ENCODE peak calls at places on chromosomes 3 and 15, in six cellular contexts. T is A549, X is K562, J is endothelial cell of umbilical vein, S is GM12878, W is HepG2. V is an unnamed sample.

GRCh38 chr15:70375006-70375409 is 277.3 kb upstream of the TLE3 start:
- DNase-seq in X (no peak), S (no peak), W (no peak), T (peak; percentile 80), J (no peak), V (peak; percentile 70)

GRCh38 chr3:98741121-98741716 is 21.9 kb upstream of the ST3GAL6 start:
- DNase-seq in J (peak; percentile 72), T (no peak), W (peak; percentile 27), S (no peak), X (no peak), V (no peak)

GRCh38 chr3:142888099-142888483 is 792 bp downstream of the PCOLCE2 start:
- DNase-seq in W (no peak), J (peak; percentile 3), X (no peak), S (no peak), T (peak; percentile 93), V (peak; percentile 64)

GRCh38 chr15:72033285-72033684 is 84.7 kb downstream of the MYO9A start:
- DNase-seq in S (no peak), T (no peak), J (no peak), W (no peak), X (no peak), V (no peak)

GRCh38 chr15:51310064-51310463 is 28.3 kb downstream of the CYP19A1 start:
- DNase-seq in T (no peak), J (no peak), S (no peak), W (no peak), X (no peak), V (no peak)

GRCh38 chr3:103977417-103977816 is 1389.3 kb upstream of the ALCAM start:
- DNase-seq in X (no peak), S (no peak), J (no peak), W (peak; percentile 42), T (no peak), V (no peak)

GRCh38 chr15:74228723-74229081 is 7.4 kb upstream of the CCDC33 start:
- DNase-seq in X (no peak), T (no peak), J (no peak), W (no peak), S (no peak), V (no peak)

GRCh38 chr15:41877631-41878354 is 16.1 kb downstream of the SPTBN5 start:
- DNase-seq in T (no peak), J (no peak), W (no peak), X (peak; percentile 68), S (no peak), V (no peak)

GRCh38 chr3:181630873-181631272 is 80.9 kb upstream of the SOX2 start:
- DNase-seq in T (no peak), J (peak; percentile 58), X (no peak), S (no peak), W (no peak), V (no peak)

GRCh38 chr3:189394599-189395121 is 222.9 kb downstream of the TPRG1 start:
- DNase-seq in J (no peak), T (no peak), W (no peak), X (no peak), S (peak; percentile 64), V (no peak)

GRCh38 chr15:38005949-38006800 is 71.7 kb downstream of the TMCO5A start:
- DNase-seq in S (no peak), X (no peak), J (no peak), T (no peak), W (no peak), V (no peak)

GRCh38 chr15:40582726-40583246 is 11.3 kb upstream of the KNL1 start:
- DNase-seq in W (peak; percentile 99), J (peak; percentile 10), T (peak; percentile 43), S (no peak), X (peak; percentile 32), V (peak; percentile 88)

GRCh38 chr3:59143447-59143846 is 93.6 kb upstream of the CFAP20DC start:
- DNase-seq in S (no peak), T (no peak), X (no peak), W (no peak), J (no peak), V (no peak)

GRCh38 chr3:190382082-190382481 is 5.9 kb upstream of the CLDN16 start:
- DNase-seq in W (no peak), S (no peak), T (no peak), X (no peak), J (no peak), V (no peak)

GRCh38 chr3:21540265-21540664 is 210.7 kb downstream of the ZNF385D start:
- DNase-seq in W (no peak), J (no peak), S (no peak), T (no peak), X (no peak), V (no peak)

GRCh38 chr3:14378415-14378814 is 24.0 kb upstream of the SLC6A6 start:
- DNase-seq in J (no peak), S (no peak), T (no peak), W (no peak), X (no peak), V (peak; percentile 61)

GRCh38 chr15:89936051-89936792 is 23.5 kb upstream of the ARPIN start:
- DNase-seq in T (no peak), J (no peak), W (no peak), X (no peak), S (no peak), V (peak; percentile 71)

GRCh38 chr15:94287794-94288246 is 56.5 kb downstream of the MCTP2 start:
- DNase-seq in J (no peak), S (peak; percentile 66), X (no peak), T (no peak), W (no peak), V (peak; percentile 96)

GRCh38 chr15:62365795-62366442 is 200.8 kb upstream of the C2CD4B start:
- DNase-seq in S (no peak), J (no peak), X (no peak), T (no peak), W (peak; percentile 30), V (no peak)

GRCh38 chr3:159200176-159200575 is 398.3 kb downstream of the MFSD1 start:
- DNase-seq in X (no peak), W (no peak), S (no peak), T (no peak), J (no peak), V (peak; percentile 7)

GRCh38 chr3:28672411-28672810 is 323.8 kb upstream of the AZI2 start:
- DNase-seq in W (no peak), S (no peak), J (no peak), X (no peak), T (no peak), V (no peak)

GRCh38 chr3:168162172-168162571 is 66.4 kb upstream of the GOLIM4 start:
- DNase-seq in T (no peak), J (no peak), W (no peak), S (no peak), X (no peak), V (no peak)

GRCh38 chr15:86863226-86863915 is 783.7 kb downstream of the AGBL1 start:
- DNase-seq in W (no peak), S (no peak), X (no peak), T (no peak), J (no peak), V (no peak)

GRCh38 chr3:125151437-125151806 is 61.1 kb downstream of the SLC12A8 start:
- DNase-seq in W (no peak), S (no peak), T (no peak), J (no peak), X (no peak), V (no peak)

DNA sequence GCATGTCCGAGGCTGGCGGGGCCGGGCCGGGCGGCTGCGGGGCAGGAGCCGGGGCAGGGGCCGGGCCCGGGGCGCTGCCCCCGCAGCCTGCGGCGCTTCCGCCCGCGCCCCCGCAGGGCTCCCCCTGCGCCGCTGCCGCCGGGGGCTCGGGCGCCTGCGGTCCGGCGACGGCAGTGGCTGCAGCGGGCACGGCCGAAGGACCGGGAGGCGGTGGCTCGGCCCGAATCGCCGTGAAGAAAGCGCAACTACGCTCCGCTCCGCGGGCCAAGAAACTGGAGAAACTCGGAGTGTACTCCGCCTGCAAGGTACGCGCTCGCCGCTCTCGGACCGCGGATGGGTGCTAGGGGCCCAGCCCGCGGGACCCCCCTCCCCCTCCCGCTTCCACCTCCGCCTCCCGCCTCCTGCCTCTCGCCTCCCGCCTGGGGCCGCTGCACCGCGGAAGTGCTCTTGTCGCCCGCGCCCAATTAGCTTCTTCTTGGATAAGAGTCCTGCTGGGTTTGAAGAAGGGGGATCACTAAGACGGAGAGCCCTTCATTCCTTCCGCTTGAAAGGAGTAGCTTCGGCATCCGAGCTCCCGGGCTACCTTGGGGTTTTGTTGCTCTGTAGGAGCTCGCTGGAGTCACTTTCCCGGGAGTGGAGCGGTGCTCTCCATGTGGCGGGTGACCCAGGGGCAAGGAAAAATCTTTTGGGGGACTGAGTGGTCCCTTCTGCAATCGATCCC is 390 bp downstream of the KAT2B start:
- DNase-seq in J (peak; percentile 54), T (peak; percentile 68), X (peak; percentile 87), S (no peak), W (peak; percentile 27), V (peak; percentile 91)
- TF ChIP-seq POLR2A in J (no peak), T (no peak), X (peak; percentile 46), S (peak; percentile 52), W (no peak), V (peak; percentile 7)

GRCh38 chr15:59448871-59449270 is 10.9 kb downstream of the FAM81A start:
- DNase-seq in X (no peak), S (no peak), W (no peak), T (no peak), J (no peak), V (no peak)
- TF ChIP-seq MYC in X (no peak), S (no peak), W (no peak), T (no peak), J (no peak), V (no peak)

GRCh38 chr3:111338059-111338698 is 203.8 kb upstream of the CD96 start:
- DNase-seq in J (peak; percentile 71), W (peak; percentile 62), X (no peak), T (peak; percentile 31), S (no peak), V (peak; percentile 51)
- TF ChIP-seq CTCF in J (peak; percentile 54), W (peak; percentile 79), X (peak; percentile 21), T (peak; percentile 78), S (peak; percentile 52), V (peak; percentile 49)

GRCh38 chr15:66701422-66702034 is 508 bp upstream of the SMAD6 start:
- DNase-seq in J (no peak), T (peak; percentile 70), S (no peak), W (peak; percentile 42), X (no peak), V (no peak)

GRCh38 chr15:66702770-66703539 is 919 bp downstream of the SMAD6 start:
- DNase-seq in J (no peak), S (no peak), W (no peak), T (no peak), X (no peak), V (peak; percentile 64)

GRCh38 chr15:66703540-66703941 is 1.5 kb downstream of the SMAD6 start:
- DNase-seq in W (no peak), X (no peak), T (no peak), S (no peak), J (no peak), V (peak; percentile 74)

GRCh38 chr15:66700802-66701421 is 1.1 kb upstream of the SMAD6 start:
- DNase-seq in S (no peak), J (peak; percentile 94), W (peak; percentile 92), X (peak; percentile 99), T (peak; percentile 92), V (peak; percentile 95)

DNA sequence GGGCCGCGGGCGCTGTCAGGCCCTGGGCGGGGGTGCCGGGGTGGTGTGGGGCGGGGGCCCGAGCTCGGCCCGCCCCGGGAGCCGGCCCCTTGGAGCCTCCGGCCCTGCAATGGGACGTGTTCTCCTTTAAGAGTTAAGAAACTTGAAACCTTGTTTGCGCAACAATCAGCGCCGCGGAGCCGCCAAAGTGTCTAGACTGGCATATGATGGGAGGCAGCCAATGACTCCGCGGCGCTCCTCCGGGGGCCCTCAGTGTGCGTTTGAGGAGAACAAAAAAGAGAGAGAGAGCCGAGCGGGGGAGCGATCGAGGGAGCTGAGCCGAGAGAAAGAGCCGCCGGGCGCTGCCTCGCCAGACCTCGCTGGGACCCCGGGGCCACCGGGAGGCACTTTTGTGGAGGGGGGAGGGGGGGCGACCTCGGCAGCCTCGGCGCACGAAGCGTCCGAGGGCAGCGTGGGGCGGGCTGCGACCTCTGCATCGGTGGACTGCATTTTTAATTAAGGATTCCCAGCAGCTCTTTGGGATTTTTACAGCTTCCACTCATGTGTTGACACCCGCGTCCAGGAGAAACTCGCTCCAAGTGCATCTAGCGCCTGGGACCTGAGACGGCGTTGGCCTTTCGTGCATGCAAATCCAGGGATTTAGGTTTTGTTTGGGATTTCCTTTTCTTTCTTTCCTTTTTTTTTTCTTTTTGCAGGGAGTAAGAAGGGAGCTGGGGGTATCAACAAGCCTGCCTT is at the start of gene SMAD6:
- DNase-seq in S (no peak), J (peak; percentile 97), T (peak; percentile 98), W (peak; percentile 98), X (peak; percentile 83), V (peak; percentile 99)
- TF ChIP-seq POLR2A in S (no peak), J (peak; percentile 74), T (peak; percentile 73), W (peak; percentile 35), X (no peak), V (peak; percentile 70)